ENCODE peak calls at places on chromosome X, in seven cellular contexts. O is cardiac fibroblast; I is suprapubic skin; Q is breast epithelium; U is CD4-positive, alpha-beta T cell; G is kidney epithelial cell; Y is GM20000. H is an unnamed sample.

GRCh38 chrX:45888518-45888917 is 656.7 kb downstream of the ZNF674 start:
- DNase-seq in Q (no peak), Y (no peak), U (no peak), G (no peak), O (no peak), I (no peak), H (no peak)

GRCh38 chrX:143621276-143621675 is 14.6 kb downstream of the SLITRK4 start:
- DNase-seq in G (no peak), Y (no peak), Q (no peak), U (no peak), O (no peak), I (no peak), H (no peak)

GRCh38 chrX:30939928-30940327 is 50.9 kb upstream of the TAB3 start:
- DNase-seq in U (no peak), Q (no peak), G (no peak), I (no peak), Y (no peak), O (no peak), H (no peak)

GRCh38 chrX:106952089-106952488 is 31.9 kb downstream of the CLDN2 start:
- DNase-seq in Y (no peak), G (no peak), U (no peak), O (no peak), Q (no peak), I (no peak), H (no peak)

GRCh38 chrX:39438603-39439602 is 637.6 kb downstream of the MID1IP1 start:
- DNase-seq in Q (no peak), G (no peak), I (no peak), U (no peak), Y (no peak), O (no peak), H (no peak)

GRCh38 chrX:108020631-108021030 is 24.2 kb upstream of the VSIG1 start:
- DNase-seq in O (peak), G (no peak), Y (peak), I (no peak), Q (no peak), U (no peak), H (no peak)

GRCh38 chrX:150482537-150483217 is 85.7 kb upstream of the MTM1 start:
- DNase-seq in U (no peak), I (no peak), Q (no peak), O (peak), Y (peak), G (peak), H (no peak)

GRCh38 chrX:108447303-108447702 is 7.7 kb downstream of the COL4A5 start:
- DNase-seq in O (peak), I (no peak), Y (no peak), G (no peak), Q (no peak), U (no peak), H (no peak)

GRCh38 chrX:10190367-10190766 is 33.6 kb downstream of the CLCN4 start:
- DNase-seq in I (no peak), G (no peak), U (no peak), Q (no peak), O (peak), Y (peak), H (no peak)

GRCh38 chrX:130810561-130810960 is 92.4 kb downstream of the ENOX2 start:
- DNase-seq in G (no peak), O (no peak), Q (no peak), U (no peak), Y (no peak), I (no peak), H (no peak)

GRCh38 chrX:10101269-10101668 is 55.5 kb upstream of the CLCN4 start:
- DNase-seq in Y (no peak), U (no peak), O (no peak), I (no peak), G (no peak), Q (no peak), H (no peak)

GRCh38 chrX:24282381-24283121 is 31.3 kb downstream of the SUPT20HL2 start:
- DNase-seq in I (no peak), O (peak), Y (no peak), G (peak), Q (no peak), U (no peak), H (no peak)

GRCh38 chrX:1119275-1119674 is 93.2 kb downstream of the CRLF2 start:
- DNase-seq in Q (no peak), Y (no peak), U (no peak), G (no peak), I (no peak), O (no peak), H (no peak)

GRCh38 chrX:20477836-20478532 is 211.3 kb upstream of the RPS6KA3 start:
- DNase-seq in Q (no peak), G (no peak), Y (no peak), O (no peak), I (no peak), U (no peak), H (no peak)

GRCh38 chrX:53630261-53630660 is 56.3 kb downstream of the HUWE1 start:
- DNase-seq in Q (no peak), O (no peak), I (no peak), G (no peak), Y (no peak), U (no peak), H (no peak)

GRCh38 chrX:16981980-16982379 is 35.5 kb downstream of the REPS2 start:
- DNase-seq in Y (no peak), U (no peak), I (no peak), O (no peak), G (no peak), Q (no peak), H (no peak)

GRCh38 chrX:51760657-51761056 is 17.4 kb downstream of the GSPT2 start:
- DNase-seq in U (no peak), G (no peak), O (no peak), Y (no peak), Q (no peak), I (no peak), H (no peak)

GRCh38 chrX:3066555-3066954 is 25.3 kb downstream of the ARSF start:
- DNase-seq in Y (no peak), G (no peak), I (no peak), O (peak), Q (no peak), U (no peak), H (peak)

GRCh38 chrX:9876205-9876604 is 90.0 kb downstream of the SHROOM2 start:
- DNase-seq in O (no peak), I (no peak), Q (no peak), Y (no peak), G (no peak), U (no peak), H (no peak)

GRCh38 chrX:70439016-70439415 is 5.6 kb upstream of the DLG3 start:
- DNase-seq in Q (no peak), U (no peak), I (no peak), O (peak), Y (no peak), G (no peak), H (no peak)

GRCh38 chrX:93874554-93874953 is 200.5 kb downstream of the FAM133A start:
- DNase-seq in G (no peak), O (peak), Q (no peak), I (no peak), Y (no peak), U (no peak), H (peak)

GRCh38 chrX:45735571-45735970 is 534.9 kb upstream of the DIPK2B start:
- DNase-seq in U (no peak), O (peak), Q (no peak), G (no peak), I (no peak), Y (no peak), H (no peak)

GRCh38 chrX:1593286-1594271 is 2.2 kb downstream of the AKAP17A start:
- DNase-seq in G (no peak), Q (no peak), U (no peak), O (no peak), I (peak), Y (no peak), H (no peak)

GRCh38 chrX:1212532-1212931 is at the start of gene CRLF2:
- DNase-seq in O (peak), U (no peak), G (no peak), Q (no peak), Y (peak), I (no peak), H (no peak)

GRCh38 chrX:101417981-101418841 is 10.2 kb downstream of the HNRNPH2 start:
- DNase-seq in Q (peak), I (peak), Y (peak), U (no peak), G (no peak), O (peak), H (peak)

GRCh38 chrX:15204130-15204751 is 65.6 kb downstream of the ASB9 start:
- DNase-seq in U (no peak), I (no peak), G (no peak), O (no peak), Y (peak), Q (no peak), H (no peak)

GRCh38 chrX:67570839-67571238 is 27.0 kb downstream of the AR start:
- DNase-seq in Q (no peak), Y (no peak), I (no peak), O (no peak), U (no peak), G (no peak), H (no peak)

GRCh38 chrX:21638311-21638710 is 19.8 kb downstream of the KLHL34 start:
- DNase-seq in Y (no peak), I (no peak), G (peak), U (no peak), O (peak), Q (no peak), H (no peak)

GRCh38 chrX:151873096-151873495 is 39.6 kb upstream of the MAGEA4 start:
- DNase-seq in Y (no peak), Q (no peak), I (no peak), O (peak), G (no peak), U (no peak), H (no peak)

GRCh38 chrX:3811331-3812311 is 98.2 kb upstream of the PRKX start:
- DNase-seq in U (peak), Y (peak), I (no peak), O (peak), Q (no peak), G (no peak), H (no peak)

DNA sequence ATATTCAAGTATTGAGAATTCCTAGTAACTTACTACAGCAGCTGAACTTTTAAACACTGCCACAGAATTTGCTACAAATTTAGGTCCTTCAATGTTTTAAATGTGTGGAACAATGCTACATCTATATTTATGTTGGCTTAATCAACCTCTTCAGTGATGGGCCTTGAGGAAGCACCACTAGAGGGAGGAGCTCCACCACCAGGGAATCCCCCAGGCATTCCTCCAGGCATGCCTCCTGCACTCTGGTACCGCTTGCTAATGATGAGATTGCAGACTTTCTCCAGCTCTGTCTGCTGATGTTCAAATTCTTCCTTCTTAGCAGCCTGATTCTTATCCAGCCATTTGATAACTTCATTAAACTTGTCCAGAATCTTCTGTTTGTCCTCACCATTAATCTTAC is 190.8 kb downstream of the HTR2C start:
- DNase-seq in Y (no peak), U (no peak), I (no peak), O (no peak), G (no peak), Q (no peak), H (no peak)
- TF ChIP-seq CTCF in Y (no peak), U (no peak), I (no peak), O (no peak), G (no peak), Q (no peak), H (no peak)

GRCh38 chrX:138294951-138295350 is 416.6 kb downstream of the FGF13 start:
- DNase-seq in Q (no peak), U (no peak), I (no peak), Y (no peak), G (no peak), O (no peak), H (no peak)

GRCh38 chrX:138298268-138298667 is 413.2 kb downstream of the FGF13 start:
- DNase-seq in O (no peak), U (no peak), Q (no peak), Y (no peak), G (no peak), I (no peak), H (no peak)
- TF ChIP-seq CTCF in O (no peak), U (no peak), Q (no peak), Y (no peak), G (no peak), I (no peak), H (no peak)

DNA sequence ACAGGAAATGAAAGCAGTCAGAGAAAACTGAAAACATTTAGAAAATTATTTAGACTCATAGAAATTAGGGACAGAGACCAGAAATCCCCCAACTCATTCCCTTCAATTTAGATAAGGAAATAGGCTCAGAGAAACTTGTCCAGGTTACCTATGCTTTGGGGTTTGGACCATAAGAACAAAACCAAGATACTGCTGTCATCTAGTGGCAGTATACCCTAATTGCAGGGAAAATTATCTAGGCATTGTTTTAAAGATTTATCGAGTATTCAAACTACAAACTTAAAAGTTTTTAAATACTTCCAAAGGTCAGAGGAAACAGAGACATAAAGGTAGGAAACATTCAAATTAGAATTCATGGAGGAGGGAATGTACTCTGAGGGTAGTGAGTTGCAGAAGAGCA is 67.0 kb upstream of the KLHL13 start:
- DNase-seq in U (no peak), G (no peak), I (no peak), Y (no peak), Q (no peak), O (no peak), H (no peak)
- TF ChIP-seq CTCF in U (no peak), G (peak), I (no peak), Y (no peak), Q (no peak), O (no peak), H (peak)

GRCh38 chrX:77918568-77918967 is 8.1 kb downstream of the ATP7A start:
- DNase-seq in Y (no peak), O (peak), Q (no peak), G (no peak), U (no peak), I (no peak), H (no peak)

GRCh38 chrX:77922768-77923167 is 12.3 kb downstream of the ATP7A start:
- DNase-seq in G (no peak), I (no peak), O (no peak), Y (no peak), U (no peak), Q (no peak), H (no peak)

DNA sequence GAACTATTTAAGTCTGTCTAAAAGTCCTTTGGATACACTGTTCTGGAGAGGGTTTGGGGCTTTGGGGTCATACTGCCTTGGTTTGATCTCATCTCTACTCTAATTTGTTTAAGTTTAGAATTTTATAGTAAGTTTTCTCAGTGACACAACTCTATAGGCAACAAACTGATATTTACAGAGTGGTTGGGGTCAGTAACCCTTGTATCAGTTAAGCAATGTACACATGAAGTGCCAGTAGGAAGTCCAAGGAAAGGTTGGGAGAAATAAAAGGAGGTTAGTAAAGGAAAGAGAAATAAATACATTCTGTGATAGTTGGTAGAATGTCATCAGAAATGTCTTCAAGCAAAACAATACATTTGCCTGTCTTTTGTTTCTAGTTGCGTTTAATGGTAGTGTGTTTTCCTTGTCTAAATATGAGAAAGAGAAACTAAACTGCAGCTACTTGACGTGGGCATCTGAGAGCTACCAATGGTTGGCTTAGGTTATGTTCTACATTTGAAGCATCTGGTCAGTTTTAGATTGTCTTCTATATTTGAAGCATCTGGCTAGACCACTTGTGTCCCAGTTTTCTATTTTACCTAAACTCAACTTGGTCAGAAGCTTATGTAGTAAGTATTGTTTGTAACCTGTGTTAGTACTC is 6.9 kb downstream of the ATP7A start:
- DNase-seq in Q (no peak), G (no peak), O (no peak), Y (no peak), I (no peak), U (no peak), H (no peak)
- TF ChIP-seq CTCF in Q (no peak), G (no peak), O (no peak), Y (no peak), I (no peak), U (no peak), H (no peak)

GRCh38 chrX:133090410-133090809 is 6.5 kb downstream of the USP26 start:
- DNase-seq in U (no peak), I (no peak), Y (no peak), Q (no peak), O (no peak), G (no peak), H (no peak)

GRCh38 chrX:133083899-133084298 is 13.0 kb downstream of the USP26 start:
- DNase-seq in G (no peak), Y (no peak), I (no peak), Q (no peak), U (no peak), O (no peak), H (no peak)

GRCh38 chrX:133094098-133094731 is 2.7 kb downstream of the USP26 start:
- DNase-seq in Q (no peak), Y (no peak), G (no peak), O (no peak), I (no peak), U (no peak), H (no peak)

GRCh38 chrX:133085785-133086184 is 11.1 kb downstream of the USP26 start:
- DNase-seq in O (no peak), Y (no peak), I (no peak), G (peak), U (no peak), Q (no peak), H (no peak)

GRCh38 chrX:133089411-133089810 is 7.5 kb downstream of the USP26 start:
- DNase-seq in I (no peak), Q (no peak), O (no peak), G (no peak), Y (no peak), U (no peak), H (no peak)
- TF ChIP-seq CTCF in I (no peak), Q (no peak), O (no peak), G (no peak), Y (no peak), U (no peak), H (no peak)

GRCh38 chrX:139784788-139785187 is 76.8 kb upstream of the MCF2 start:
- DNase-seq in Q (no peak), O (no peak), U (no peak), G (no peak), I (no peak), Y (no peak), H (no peak)

GRCh38 chrX:139787601-139788000 is 79.6 kb upstream of the MCF2 start:
- DNase-seq in U (no peak), Q (no peak), G (no peak), O (no peak), I (no peak), Y (no peak), H (no peak)

DNA sequence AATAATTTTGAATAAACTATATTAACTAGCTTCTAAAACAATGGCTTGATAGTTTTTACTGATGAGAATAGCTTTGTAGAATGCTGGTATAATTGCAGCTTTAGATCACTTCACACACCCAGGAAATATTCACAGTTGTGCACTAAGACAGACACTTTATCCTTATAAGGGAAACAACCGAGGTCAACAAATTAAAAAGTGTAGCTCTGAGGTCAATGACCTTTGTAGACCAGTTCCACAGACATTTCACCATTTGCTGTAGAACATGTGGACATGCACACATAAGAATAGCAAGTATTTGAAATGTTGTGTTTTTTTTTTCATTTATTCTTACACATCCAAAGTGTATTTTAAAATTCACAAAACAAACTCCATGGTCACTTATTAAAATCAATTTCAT is 76.0 kb upstream of the MCF2 start:
- DNase-seq in U (no peak), O (no peak), Q (no peak), G (no peak), Y (no peak), I (no peak), H (no peak)
- TF ChIP-seq CTCF in U (no peak), O (no peak), Q (no peak), G (no peak), Y (no peak), I (no peak), H (no peak)

DNA sequence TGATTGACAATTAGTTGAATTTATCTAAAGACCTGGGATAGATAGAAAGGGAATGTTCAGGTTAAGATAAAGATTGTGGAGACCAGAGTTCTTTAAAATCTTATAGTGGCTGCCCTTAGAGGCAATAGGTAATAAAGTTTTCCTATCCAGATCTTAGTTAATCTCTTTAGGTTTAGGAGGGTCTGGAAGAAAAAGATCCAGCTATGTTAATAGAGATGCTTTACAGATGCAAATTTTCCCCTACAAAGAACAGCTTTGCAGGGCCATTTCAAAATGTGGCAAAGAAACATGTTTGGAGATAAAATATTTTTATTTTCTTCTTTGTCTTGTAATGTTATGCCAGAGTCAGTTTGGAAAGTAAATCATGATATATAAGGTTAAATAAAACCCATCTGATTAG is 54.1 kb upstream of the CHIC1 start:
- DNase-seq in I (no peak), O (no peak), Y (no peak), U (no peak), G (no peak), Q (no peak), H (no peak)
- TF ChIP-seq CTCF in I (no peak), O (no peak), Y (no peak), U (no peak), G (no peak), Q (no peak), H (no peak)

DNA sequence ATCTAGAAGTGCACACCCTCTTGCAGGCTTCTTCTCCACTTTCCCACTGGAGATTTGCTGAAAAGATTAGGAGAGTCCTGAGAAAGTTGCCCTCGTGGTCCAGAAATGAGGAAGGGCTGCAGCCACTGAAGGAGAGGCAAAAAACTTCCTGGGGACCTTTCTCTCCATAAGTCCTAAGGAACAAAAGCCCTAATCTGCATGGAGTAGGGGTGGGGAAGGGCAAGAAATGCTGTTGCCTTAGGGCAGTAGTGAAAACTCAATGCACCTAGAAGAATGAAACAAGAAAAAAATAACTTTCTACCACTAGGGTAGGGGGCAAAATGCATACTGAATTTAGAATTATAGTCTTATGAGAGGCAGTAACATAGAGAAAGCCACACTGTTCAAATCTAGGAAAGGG is 1408.8 kb downstream of the PCDH19 start:
- DNase-seq in I (no peak), O (no peak), U (no peak), G (no peak), Y (no peak), Q (no peak), H (no peak)
- TF ChIP-seq CTCF in I (no peak), O (no peak), U (no peak), G (no peak), Y (no peak), Q (no peak), H (no peak)